ENCODE peak calls at places on chromosomes 11 and 22, in seven cellular contexts. J is GM18507; R is stimulated activated naive B cell treated with anti-CD40 and anti-IgM and Interleukin-4, amounts not matched to agents 10 μg/mL and 1 μg/mL and 100 μg/mL, for 72 hours; H is HFFc6; C is cardiac fibroblast; S is activated CD4-positive, alpha-beta T cell treated with anti-CD3 and anti-CD28 coated beads, Interleukin-2, amount 50 U/mL, for 1 hour; K is activated effector memory CD4-positive, alpha-beta T cell treated with Interleukin-2 at 50 U/mL for 16 hours. G is an unnamed sample.
A peak's percentile ranks its signal among the peaks of the same experiment; 100 is the strongest.

GRCh38 chr22:29872989-29873388 is 10.0 kb upstream of the MTMR3 start:
- DNase-seq in J (no peak), R (no peak), H (no peak), C (no peak), S (no peak), K (no peak), G (no peak)

GRCh38 chr11:66020618-66021357 is 5.5 kb downstream of the CATSPER1 start:
- DNase-seq in J (no peak), R (no peak), H (peak; percentile 79), C (peak; percentile 69), S (no peak), K (no peak), G (no peak)

GRCh38 chr22:35663371-35663770 is 15.1 kb downstream of the APOL6 start:
- DNase-seq in J (no peak), R (no peak), H (no peak), C (peak; percentile 35), S (no peak), K (no peak), G (no peak)

GRCh38 chr11:61828629-61829407 is 718 bp downstream of the FADS2 start:
- DNase-seq in J (no peak), R (peak; percentile 34), H (no peak), C (peak; percentile 51), S (peak; percentile 12), K (no peak), G (no peak)

GRCh38 chr11:63769719-63770443 is 1.3 kb upstream of the ZFTA start:
- DNase-seq in J (no peak), R (no peak), H (no peak), C (no peak), S (no peak), K (no peak), G (no peak)

GRCh38 chr11:10725114-10725906 is 25.7 kb upstream of the CTR9 start:
- DNase-seq in J (no peak), R (peak; percentile 16), H (peak; percentile 77), C (peak; percentile 54), S (no peak), K (no peak), G (no peak)

GRCh38 chr22:50672041-50672440 is 582 bp upstream of the SHANK3 start:
- DNase-seq in J (no peak), R (no peak), H (no peak), C (no peak), S (no peak), K (no peak), G (no peak)

GRCh38 chr11:134862168-134862567 is 450.1 kb upstream of the B3GAT1 start:
- DNase-seq in J (no peak), R (no peak), H (no peak), C (no peak), S (no peak), K (no peak), G (no peak)

GRCh38 chr11:17954395-17955252 is 58.2 kb downstream of the SERGEF start:
- DNase-seq in J (no peak), R (no peak), H (no peak), C (no peak), S (no peak), K (no peak), G (no peak)

GRCh38 chr11:13216019-13217006 is 61.3 kb upstream of the BMAL1 start:
- DNase-seq in J (no peak), R (no peak), H (peak; percentile 98), C (peak; percentile 87), S (no peak), K (no peak), G (no peak)

GRCh38 chr22:23696326-23696851 is 5.6 kb downstream of the RGL4 start:
- DNase-seq in J (peak; percentile 64), R (peak; percentile 61), H (no peak), C (peak; percentile 39), S (peak; percentile 75), K (peak; percentile 69), G (peak; percentile 88)

GRCh38 chr22:41140365-41140957 is 48.1 kb downstream of the EP300 start:
- DNase-seq in J (no peak), R (no peak), H (no peak), C (no peak), S (no peak), K (no peak), G (no peak)

GRCh38 chr11:107606122-107606521 is 15.2 kb downstream of the ELMOD1 start:
- DNase-seq in J (no peak), R (no peak), H (no peak), C (no peak), S (no peak), K (no peak), G (no peak)

GRCh38 chr11:12769834-12770345 is 95.7 kb downstream of the TEAD1 start:
- DNase-seq in J (no peak), R (no peak), H (peak; percentile 77), C (peak; percentile 89), S (no peak), K (no peak), G (no peak)

GRCh38 chr11:33310720-33311500 is 53.7 kb downstream of the HIPK3 start:
- DNase-seq in J (no peak), R (no peak), H (no peak), C (no peak), S (no peak), K (no peak), G (no peak)

GRCh38 chr11:74307409-74307808 is 4.0 kb downstream of the P4HA3 start:
- DNase-seq in J (no peak), R (no peak), H (no peak), C (peak; percentile 80), S (no peak), K (no peak), G (no peak)

GRCh38 chr22:37782340-37783168 is 25.2 kb upstream of the GCAT start:
- DNase-seq in J (no peak), R (no peak), H (peak; percentile 85), C (no peak), S (no peak), K (no peak), G (no peak)

GRCh38 chr11:360326-361280 is 8.7 kb upstream of the B4GALNT4 start:
- DNase-seq in J (no peak), R (no peak), H (no peak), C (no peak), S (no peak), K (no peak), G (no peak)

GRCh38 chr11:110566577-110566976 is 136.8 kb downstream of the FDX1 start:
- DNase-seq in J (no peak), R (no peak), H (no peak), C (no peak), S (no peak), K (no peak), G (no peak)

GRCh38 chr22:49933236-49933921 is 14.9 kb downstream of the CRELD2 start:
- DNase-seq in J (no peak), R (no peak), H (no peak), C (no peak), S (no peak), K (no peak), G (no peak)

GRCh38 chr11:8389034-8389996 is 125.6 kb upstream of the LMO1 start:
- DNase-seq in J (no peak), R (no peak), H (no peak), C (peak; percentile 6), S (no peak), K (no peak), G (no peak)

GRCh38 chr11:130203766-130204702 is 44.5 kb downstream of the ST14 start:
- DNase-seq in J (no peak), R (no peak), H (no peak), C (no peak), S (no peak), K (no peak), G (no peak)

GRCh38 chr11:122757201-122757600 is 81.1 kb upstream of the CRTAM start:
- DNase-seq in J (no peak), R (no peak), H (no peak), C (no peak), S (no peak), K (no peak), G (no peak)

GRCh38 chr22:25840883-25841282 is 98.9 kb downstream of the MYO18B start:
- DNase-seq in J (no peak), R (no peak), H (no peak), C (no peak), S (no peak), K (no peak), G (no peak)

GRCh38 chr11:24622262-24622661 is 125.4 kb downstream of the LUZP2 start:
- DNase-seq in J (no peak), R (no peak), H (no peak), C (no peak), S (no peak), K (no peak), G (no peak)

GRCh38 chr11:130426223-130427048 is 2.0 kb downstream of the ADAMTS8 start:
- DNase-seq in J (no peak), R (no peak), H (no peak), C (no peak), S (no peak), K (no peak), G (no peak)

GRCh38 chr11:58926251-58926650 is 13.0 kb upstream of the GLYATL1 start:
- DNase-seq in J (no peak), R (no peak), H (no peak), C (no peak), S (no peak), K (no peak), G (no peak)

GRCh38 chr11:9738126-9738525 is 74.2 kb downstream of the SWAP70 start:
- DNase-seq in J (no peak), R (no peak), H (no peak), C (no peak), S (no peak), K (no peak), G (no peak)